ENCODE peak calls at places on chromosomes 16 and 17, in nine cellular contexts. I, Q, B, A, D, V, G, S and C are unnamed samples.

GRCh38 chr17:38747385-38748328 is 479 bp downstream of the PCGF2 start:
- DNase-seq in I (no peak), Q (no peak), B (no peak), A (peak), D (peak), V (no peak), G (no peak), S (no peak), C (no peak)

GRCh38 chr16:82639666-82640336 is 13.0 kb downstream of the CDH13 start:
- DNase-seq in I (peak), Q (peak), B (no peak), A (peak), D (peak), V (no peak), G (no peak), S (peak), C (no peak)

GRCh38 chr16:64892843-64893242 is 229.0 kb downstream of the CDH11 start:
- DNase-seq in I (no peak), Q (peak), B (no peak), A (peak), D (no peak), V (no peak), G (no peak), S (no peak), C (no peak)

GRCh38 chr16:9256196-9256595 is 164.8 kb downstream of the HAPSTR1 start:
- DNase-seq in I (no peak), Q (no peak), B (no peak), A (peak), D (peak), V (no peak), G (no peak), S (peak), C (no peak)

GRCh38 chr17:64148017-64148631 is 18.2 kb upstream of the ERN1 start:
- DNase-seq in I (no peak), Q (peak), B (no peak), A (peak), D (no peak), V (no peak), G (no peak), S (peak), C (no peak)

GRCh38 chr16:77450790-77451487 is 16.1 kb upstream of the ADAMTS18 start:
- DNase-seq in I (peak), Q (no peak), B (no peak), A (no peak), D (no peak), V (no peak), G (no peak), S (no peak), C (no peak)

GRCh38 chr16:78993342-78993741 is 607.2 kb downstream of the MAF start:
- DNase-seq in I (peak), Q (no peak), B (no peak), A (no peak), D (no peak), V (no peak), G (no peak), S (no peak), C (no peak)

GRCh38 chr17:3602499-3602898 is 6.7 kb downstream of the TRPV1 start:
- DNase-seq in I (no peak), Q (peak), B (no peak), A (peak), D (peak), V (no peak), G (no peak), S (peak), C (no peak)

GRCh38 chr17:57445051-57445450 is 188.7 kb downstream of the MSI2 start:
- DNase-seq in I (no peak), Q (peak), B (no peak), A (no peak), D (no peak), V (no peak), G (no peak), S (peak), C (no peak)

GRCh38 chr17:40854175-40854814 is 12.7 kb downstream of the KRT12 start:
- DNase-seq in I (no peak), Q (peak), B (no peak), A (peak), D (no peak), V (no peak), G (peak), S (no peak), C (no peak)